ENCODE peak calls at places on chromosome 10, in four cellular contexts. W is NT2/D1, T is mucosa of gallbladder, S is ELF-1. B is an unnamed sample.

GRCh38 chr10:103839867-103840746 is 15.3 kb downstream of the SH3PXD2A start:
- DNase-seq in W (no peak), S (peak), T (no peak), B (peak)

GRCh38 chr10:89373916-89374711 is 3.7 kb upstream of the IFIT1B start:
- DNase-seq in W (no peak), T (peak), S (no peak), B (peak)

GRCh38 chr10:124676416-124677062 is 67.6 kb downstream of the FAM53B start:
- DNase-seq in W (no peak), T (no peak), S (peak), B (no peak)

GRCh38 chr10:111598433-111599059 is 521.7 kb downstream of the ADRA2A start:
- DNase-seq in W (peak), T (peak), S (peak), B (peak)

GRCh38 chr10:71429929-71430328 is 33.2 kb downstream of the CDH23 start:
- DNase-seq in T (no peak), S (no peak), W (no peak), B (no peak)

GRCh38 chr10:119358567-119358966 is 151.2 kb downstream of the GRK5 start:
- DNase-seq in S (no peak), T (no peak), W (no peak), B (no peak)

GRCh38 chr10:86401588-86402282 is 35.1 kb upstream of the GRID1 start:
- DNase-seq in S (peak), W (no peak), T (peak), B (no peak)

GRCh38 chr10:79926037-79926436 is 22.9 kb downstream of the SFTPD start:
- DNase-seq in T (peak), W (no peak), S (no peak), B (no peak)

GRCh38 chr10:129855836-129856563 is 108.1 kb downstream of the EBF3 start:
- DNase-seq in W (no peak), S (no peak), T (no peak), B (no peak)

GRCh38 chr10:99809931-99810615 is 27.6 kb downstream of the ABCC2 start:
- DNase-seq in S (no peak), W (no peak), T (no peak), B (no peak)

GRCh38 chr10:66773418-66773817 is 152.4 kb upstream of the LRRTM3 start:
- DNase-seq in S (no peak), W (no peak), T (no peak), B (no peak)

GRCh38 chr10:62814901-62815372 is 1.2 kb downstream of the EGR2 start:
- DNase-seq in T (no peak), S (no peak), W (no peak), B (no peak)

GRCh38 chr10:1396236-1396635 is 340.1 kb downstream of the WDR37 start:
- DNase-seq in S (no peak), T (no peak), W (no peak), B (no peak)

GRCh38 chr10:119319920-119320258 is 112.5 kb downstream of the GRK5 start:
- DNase-seq in W (no peak), T (no peak), S (no peak), B (no peak)

GRCh38 chr10:51170518-51171245 is 96.4 kb downstream of the PRKG1 start:
- DNase-seq in W (no peak), T (no peak), S (no peak), B (no peak)

GRCh38 chr10:79359816-79360498 is 12.7 kb downstream of the PPIF start:
- DNase-seq in S (no peak), T (peak), W (no peak), B (no peak)

GRCh38 chr10:101816913-101817541 is 1.2 kb downstream of the OGA start:
- DNase-seq in W (no peak), T (no peak), S (no peak), B (no peak)

GRCh38 chr10:124152139-124152780 is 58.9 kb upstream of the CHST15 start:
- DNase-seq in W (no peak), S (peak), T (peak), B (peak)

GRCh38 chr10:104255244-104255981 is 721 bp downstream of the GSTO1 start:
- DNase-seq in T (no peak), S (no peak), W (no peak), B (no peak)

GRCh38 chr10:133258066-133258817 is 18.4 kb downstream of the ADAM8 start:
- DNase-seq in T (peak), S (no peak), W (no peak), B (peak)

GRCh38 chr10:114426476-114426875 is 22.2 kb upstream of the AFAP1L2 start:
- DNase-seq in S (no peak), T (no peak), W (no peak), B (no peak)